ENCODE peak calls at places on chromosome 15, in four cellular contexts. L, M, O and U are unnamed samples.

GRCh38 chr15:88454231-88454630 is 13.0 kb downstream of the MRPL46 start:
- DNase-seq in O (no peak), M (peak; percentile 39), L (no peak), U (no peak)

GRCh38 chr15:100721758-100722550 is 119.6 kb downstream of the ASB7 start:
- DNase-seq in O (peak; percentile 9), M (peak; percentile 100), L (no peak), U (no peak)

GRCh38 chr15:59994855-59995557 is 9.1 kb upstream of the FOXB1 start:
- DNase-seq in L (no peak), O (peak; percentile 75), M (no peak), U (peak; percentile 61)

GRCh38 chr15:92597548-92597947 is 58.0 kb downstream of the FAM174B start:
- DNase-seq in M (no peak), O (no peak), L (no peak), U (no peak)

GRCh38 chr15:72163719-72164118 is 33.9 kb downstream of the GRAMD2A start:
- DNase-seq in L (no peak), O (no peak), M (no peak), U (no peak)

GRCh38 chr15:94864600-94864999 is 633.2 kb downstream of the MCTP2 start:
- DNase-seq in L (no peak), O (no peak), M (no peak), U (no peak)

GRCh38 chr15:78570710-78571109 is 5.4 kb downstream of the CHRNA5 start:
- DNase-seq in M (no peak), L (no peak), O (no peak), U (peak; percentile 50)

GRCh38 chr15:59282515-59283337 is 76.1 kb downstream of the LDHAL6B start:
- DNase-seq in M (no peak), L (no peak), O (no peak), U (no peak)

GRCh38 chr15:71945012-71945411 is 134.7 kb downstream of the NR2E3 start:
- DNase-seq in O (no peak), M (peak; percentile 4), L (no peak), U (no peak)

GRCh38 chr15:78477295-78477694 is 30.1 kb upstream of the HYKK start:
- DNase-seq in L (no peak), M (no peak), O (no peak), U (no peak)

GRCh38 chr15:74788716-74789151 is 6.9 kb downstream of the CSK start:
- DNase-seq in L (no peak), O (no peak), M (no peak), U (no peak)

GRCh38 chr15:41666353-41666920 is 6.2 kb downstream of the MGA start:
- DNase-seq in O (no peak), L (no peak), M (peak; percentile 72), U (no peak)

GRCh38 chr15:45948226-45948625 is 313.4 kb downstream of the SQOR start:
- DNase-seq in L (peak; percentile 13), O (peak; percentile 43), M (no peak), U (peak; percentile 60)

GRCh38 chr15:63035977-63036376 is 6.6 kb upstream of the TPM1 start:
- DNase-seq in L (no peak), M (no peak), O (no peak), U (no peak)

GRCh38 chr15:52256366-52256765 is 39.2 kb downstream of the MYO5C start:
- DNase-seq in M (peak; percentile 80), O (peak; percentile 58), L (peak; percentile 59), U (peak; percentile 84)

GRCh38 chr15:52733696-52734255 is 54.6 kb upstream of the ATOSA start:
- DNase-seq in L (no peak), O (no peak), M (no peak), U (no peak)

GRCh38 chr15:40081691-40082194 is 26.9 kb downstream of the BMF start:
- DNase-seq in M (peak; percentile 75), O (peak; percentile 71), L (no peak), U (peak; percentile 87)

DNA sequence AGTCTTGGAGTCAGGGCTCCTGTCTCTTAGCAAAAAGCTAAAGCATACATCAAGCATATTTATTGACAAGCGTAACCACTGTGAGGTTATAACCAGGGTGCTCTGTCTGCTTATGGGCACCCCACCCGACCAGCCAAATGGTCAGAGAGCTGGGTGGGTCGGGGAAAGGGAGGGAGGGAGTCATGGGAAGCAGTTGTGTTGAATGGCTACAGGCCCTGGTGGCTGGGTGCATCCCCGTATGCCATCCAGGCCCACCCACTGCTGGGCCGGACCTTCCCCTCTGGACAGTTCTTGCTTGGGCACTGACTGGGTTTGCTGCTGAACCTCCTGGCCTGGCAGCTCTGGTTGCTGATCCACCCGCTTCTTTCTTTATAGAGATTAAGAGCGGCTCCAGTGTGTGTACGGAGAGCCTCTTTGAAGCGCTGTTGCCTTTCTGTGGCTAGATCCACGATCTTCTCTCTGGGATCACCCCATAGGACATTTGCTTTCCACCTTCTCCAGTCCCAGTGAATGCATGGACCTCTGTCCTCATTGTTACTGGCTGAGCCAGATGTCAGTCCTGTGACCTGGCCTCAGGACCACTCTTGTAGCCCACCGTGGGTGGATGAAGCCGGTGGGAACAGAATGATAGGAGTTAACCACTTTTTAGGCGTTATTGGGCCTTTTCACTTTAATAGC is 59.6 kb downstream of the SMAD3 start:
- DNase-seq in L (no peak), O (no peak), M (no peak), U (no peak)
- H3K56ac ChIP-seq in L (no peak overlapping the region), O (no peak overlapping the region), M (peak overlapping the region; percentile 94), U (no peak overlapping the region)

GRCh38 chr15:90364251-90364650 is 12.2 kb downstream of the ZNF774 start:
- DNase-seq in O (no peak), L (no peak), M (peak; percentile 56), U (no peak)

GRCh38 chr15:90365414-90366055 is 13.5 kb downstream of the ZNF774 start:
- DNase-seq in M (no peak), O (no peak), L (no peak), U (no peak)

GRCh38 chr15:90362936-90363212 is 10.8 kb downstream of the ZNF774 start:
- DNase-seq in O (no peak), M (peak; percentile 92), L (no peak), U (peak; percentile 36)

GRCh38 chr15:90367578-90367977 is 15.5 kb downstream of the ZNF774 start:
- DNase-seq in M (peak; percentile 54), O (no peak), L (no peak), U (no peak)
- H3K56ac ChIP-seq in M (no peak overlapping the region), O (no peak overlapping the region), L (no peak overlapping the region), U (no peak overlapping the region)

DNA sequence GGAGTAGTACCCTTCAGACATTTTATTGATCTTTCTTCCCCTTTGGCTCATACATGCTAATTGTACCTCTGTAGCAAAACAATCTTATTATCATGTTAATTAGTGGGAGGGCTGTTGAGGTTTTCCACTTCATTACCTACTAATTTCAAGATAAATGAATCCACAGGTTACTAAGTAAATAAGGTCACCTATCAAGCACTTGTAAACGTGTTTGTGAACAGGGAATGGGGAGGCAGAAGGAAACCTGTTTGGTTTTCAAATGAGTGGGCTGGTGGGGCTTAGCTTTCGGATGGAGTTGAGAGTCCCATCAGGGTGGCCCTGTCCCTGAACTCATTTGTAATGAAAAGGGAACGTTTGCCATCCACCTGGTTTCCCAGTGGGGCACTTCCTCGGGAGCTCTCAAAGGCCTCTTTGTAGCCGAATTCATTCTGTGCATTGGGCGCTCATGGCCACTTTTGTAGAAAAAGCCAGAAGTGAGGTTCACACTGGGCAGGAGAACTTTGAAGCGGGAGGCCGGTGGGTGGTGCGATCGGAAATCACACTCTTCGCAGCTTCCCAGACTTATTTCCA is 419.8 kb upstream of the NR2F2 start:
- DNase-seq in M (no peak), O (peak; percentile 81), L (peak; percentile 62), U (peak; percentile 57)
- H3K56ac ChIP-seq in M (no peak overlapping the region), O (no peak overlapping the region), L (no peak overlapping the region), U (no peak overlapping the region)

DNA sequence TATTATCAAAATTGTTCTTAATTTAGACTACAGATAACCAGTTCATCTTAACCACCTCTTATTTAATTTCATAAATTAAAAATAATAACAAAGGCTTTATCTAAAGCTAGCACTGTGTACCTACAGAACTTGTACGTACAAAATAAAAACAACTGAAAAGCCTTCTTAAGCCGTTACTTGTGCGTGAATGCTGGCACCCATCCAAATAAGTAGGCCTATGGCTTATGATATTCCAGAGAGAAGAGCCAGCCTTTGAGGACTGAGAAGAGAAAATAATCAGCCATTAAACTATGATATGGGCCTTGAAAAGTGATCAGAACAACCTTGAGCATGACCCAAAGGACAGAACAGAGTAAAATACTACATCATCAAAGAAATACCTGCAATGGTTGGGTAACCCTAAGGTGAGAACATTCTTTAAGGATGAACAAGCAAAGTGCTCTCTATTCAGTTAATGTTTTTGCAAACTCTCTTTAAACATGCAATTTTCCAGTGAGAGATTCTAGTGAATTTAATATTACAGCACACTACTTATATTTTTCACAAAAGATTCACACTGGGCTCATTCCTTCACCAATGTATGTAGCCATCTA is 7.5 kb upstream of the ACTC1 start:
- DNase-seq in M (no peak), L (no peak), O (no peak), U (no peak)
- H3K56ac ChIP-seq in M (no peak overlapping the region), L (no peak overlapping the region), O (no peak overlapping the region), U (no peak overlapping the region)

GRCh38 chr15:26023691-26024090 is 160.6 kb upstream of the ATP10A start:
- DNase-seq in M (no peak), O (no peak), L (no peak), U (no peak)
- H3K56ac ChIP-seq in M (no peak overlapping the region), O (no peak overlapping the region), L (no peak overlapping the region), U (no peak overlapping the region)

GRCh38 chr15:31300981-31301686 is 25.5 kb upstream of the KLF13 start:
- DNase-seq in L (no peak), O (no peak), M (no peak), U (peak; percentile 35)
- H3K56ac ChIP-seq in L (no peak overlapping the region), O (no peak overlapping the region), M (no peak overlapping the region), U (peak overlapping the region; percentile 65)

DNA sequence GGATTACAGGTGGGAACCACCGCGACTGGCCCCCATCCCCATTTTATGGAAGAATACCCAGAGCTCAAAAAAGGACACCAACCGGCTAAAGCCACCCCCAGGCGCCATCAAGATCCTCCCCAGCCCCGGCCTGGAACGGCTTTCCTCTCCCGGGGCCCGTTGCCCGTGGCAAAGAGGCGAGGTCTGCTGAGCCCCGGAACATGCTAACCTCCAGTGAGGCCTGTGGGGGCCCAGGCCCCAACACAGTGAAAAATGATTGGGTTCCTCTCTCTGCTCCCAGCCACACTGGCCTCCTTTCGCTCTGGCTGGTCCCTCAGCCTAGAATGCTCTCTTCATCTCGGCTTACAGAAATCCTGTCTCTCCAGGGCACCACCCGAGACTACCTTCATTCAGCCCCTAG is 46.5 kb upstream of the SMAD6 start:
- DNase-seq in L (no peak), O (no peak), M (no peak), U (peak; percentile 41)
- H3K56ac ChIP-seq in L (no peak overlapping the region), O (no peak overlapping the region), M (no peak overlapping the region), U (peak overlapping the region; percentile 3)

GRCh38 chr15:69562564-69562963 is 109.9 kb downstream of the RPLP1 start:
- DNase-seq in L (no peak), M (no peak), O (no peak), U (no peak)
- H3K56ac ChIP-seq in L (no peak overlapping the region), M (no peak overlapping the region), O (no peak overlapping the region), U (no peak overlapping the region)

DNA sequence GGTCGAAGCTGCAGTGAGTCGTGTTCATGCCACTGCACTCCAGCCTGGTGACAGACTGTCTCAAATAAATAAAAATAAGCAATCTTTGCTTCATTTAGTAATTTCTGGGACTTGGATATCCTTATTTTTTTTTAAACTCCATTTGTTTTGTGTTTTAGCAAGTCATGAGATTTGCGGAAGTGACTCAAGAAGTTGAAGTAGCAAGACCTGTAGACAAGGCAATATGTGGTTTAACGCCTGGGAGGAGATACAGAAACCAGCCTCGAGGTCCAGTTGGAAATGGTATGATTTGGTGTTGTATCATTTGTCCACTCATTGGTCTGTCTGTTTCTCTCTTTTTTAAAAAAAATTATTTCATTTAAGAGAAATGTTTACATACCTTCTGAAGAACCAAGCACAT is 16.6 kb upstream of the RPLP1 start:
- DNase-seq in L (no peak), M (no peak), O (no peak), U (no peak)
- H3K56ac ChIP-seq in L (no peak overlapping the region), M (no peak overlapping the region), O (no peak overlapping the region), U (no peak overlapping the region)